ENCODE peak calls at places on chromosomes 4 and X, in six cellular contexts. R is AG04449, V is Karpas-422, H is body of pancreas, P is IMR-90, X is left ventricle myocardium inferior. T is an unnamed sample.

GRCh38 chr4:147840846-147841732 is 109.2 kb downstream of the ARHGAP10 start:
- DNase-seq in R (no peak), V (no peak), H (no peak), P (no peak), X (no peak), T (no peak)

GRCh38 chrX:141815904-141816303 is 22.2 kb upstream of the MAGEC3 start:
- DNase-seq in R (no peak), V (no peak), H (no peak), P (no peak), X (no peak), T (no peak)

GRCh38 chr4:16205298-16206164 is 20.7 kb downstream of the TAPT1 start:
- DNase-seq in R (no peak), V (peak), H (no peak), P (no peak), X (no peak), T (no peak)

GRCh38 chr4:180840142-180840541 is 1403.1 kb upstream of the TENM3 start:
- DNase-seq in R (no peak), V (no peak), H (no peak), P (no peak), X (no peak), T (no peak)

GRCh38 chr4:3293410-3294391 is 880 bp downstream of the RGS12 start:
- DNase-seq in R (no peak), V (no peak), H (no peak), P (no peak), X (no peak), T (no peak)

GRCh38 chrX:103681443-103681842 is 5.1 kb downstream of the MORF4L2 start:
- DNase-seq in R (no peak), V (no peak), H (no peak), P (no peak), X (no peak), T (no peak)

GRCh38 chr4:73067971-73068394 is 1.5 kb downstream of the COX18 start:
- DNase-seq in R (no peak), V (peak), H (no peak), P (peak), X (no peak), T (no peak)

GRCh38 chr4:143381171-143382118 is 44.8 kb downstream of the GAB1 start:
- DNase-seq in R (peak), V (no peak), H (peak), P (peak), X (peak), T (peak)

GRCh38 chr4:26717332-26717731 is 133.4 kb downstream of the TBC1D19 start:
- DNase-seq in R (no peak), V (no peak), H (no peak), P (peak), X (no peak), T (peak)

GRCh38 chrX:6187256-6187655 is 41.4 kb downstream of the NLGN4X start:
- DNase-seq in R (no peak), V (no peak), H (no peak), P (no peak), X (no peak), T (no peak)

GRCh38 chr4:22203436-22204011 is 255.0 kb upstream of the KCNIP4 start:
- DNase-seq in R (peak), V (no peak), H (no peak), P (no peak), X (no peak), T (no peak)

GRCh38 chr4:99655315-99656081 is 2.1 kb downstream of the C4orf54 start:
- DNase-seq in R (no peak), V (no peak), H (no peak), P (peak), X (peak), T (peak)

GRCh38 chrX:13487731-13488505 is 81.5 kb upstream of the EGFL6 start:
- DNase-seq in R (peak), V (peak), H (peak), P (peak), X (no peak), T (peak)

GRCh38 chrX:97230948-97231347 is 347.2 kb downstream of the RPA4 start:
- DNase-seq in R (no peak), V (no peak), H (no peak), P (no peak), X (no peak), T (no peak)

GRCh38 chr4:48570646-48571220 is 80.7 kb downstream of the ZAR1 start:
- DNase-seq in R (peak), V (no peak), H (no peak), P (peak), X (no peak), T (peak)

GRCh38 chr4:101596786-101597185 is 193.7 kb upstream of the BANK1 start:
- DNase-seq in R (no peak), V (peak), H (no peak), P (no peak), X (no peak), T (no peak)

GRCh38 chr4:127400736-127401346 is 231.9 kb upstream of the INTU start:
- DNase-seq in R (peak), V (peak), H (peak), P (peak), X (peak), T (peak)

GRCh38 chrX:15204130-15204751 is 65.6 kb downstream of the ASB9 start:
- DNase-seq in R (no peak), V (no peak), H (no peak), P (no peak), X (no peak), T (no peak)

GRCh38 chr4:42397256-42397634 is at the start of gene SHISA3:
- DNase-seq in R (no peak), V (no peak), H (no peak), P (no peak), X (peak), T (no peak)

GRCh38 chrX:73390628-73391567 is 56.0 kb upstream of the CDX4 start:
- DNase-seq in R (no peak), V (no peak), H (no peak), P (no peak), X (no peak), T (no peak)

GRCh38 chr4:168587326-168588125 is 90.7 kb downstream of the PALLD start:
- DNase-seq in R (no peak), V (no peak), H (no peak), P (peak), X (peak), T (peak)

GRCh38 chrX:150348365-150348764 is 14.8 kb upstream of the MAMLD1 start:
- DNase-seq in R (no peak), V (no peak), H (no peak), P (no peak), X (no peak), T (no peak)

GRCh38 chr4:36243355-36244256 is 708 bp downstream of the ARAP2 start:
- DNase-seq in R (no peak), V (peak), H (peak), P (peak), X (peak), T (no peak)

GRCh38 chr4:184815046-184815877 is 10.5 kb downstream of the ACSL1 start:
- DNase-seq in R (no peak), V (no peak), H (peak), P (peak), X (peak), T (peak)

GRCh38 chr4:156192033-156192432 is 238.4 kb upstream of the CTSO start:
- DNase-seq in R (no peak), V (no peak), H (no peak), P (no peak), X (no peak), T (no peak)
- H3K4me3 ChIP-seq in R (no peak), V (no peak), H (no peak), P (no peak), X (no peak), T (no peak)

GRCh38 chr4:105741548-105741947 is 33.0 kb downstream of the GSTCD start:
- DNase-seq in R (no peak), V (no peak), H (no peak), P (peak), X (no peak), T (no peak)
- H3K4me3 ChIP-seq in R (no peak), V (no peak), H (no peak), P (no peak), X (no peak), T (no peak)

DNA sequence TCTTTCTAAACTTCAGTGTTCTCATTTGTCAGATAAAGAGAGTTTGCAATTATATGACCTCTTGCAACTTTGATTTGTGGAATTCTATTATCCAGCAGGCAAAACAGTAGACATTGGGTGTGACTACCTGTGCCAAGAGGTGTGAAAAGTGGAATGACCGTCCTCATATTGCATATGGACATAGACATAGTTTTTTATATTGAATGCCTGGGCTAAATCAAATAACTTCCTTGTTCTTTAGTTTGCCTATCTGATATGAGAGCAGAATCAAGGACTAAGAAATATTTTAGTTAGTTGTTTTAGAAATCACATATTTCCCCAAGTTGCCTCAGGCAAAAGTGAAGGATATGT is 117.7 kb upstream of the KLF8 start:
- DNase-seq in R (no peak), V (no peak), H (no peak), P (no peak), X (no peak), T (no peak)
- H3K4me3 ChIP-seq in R (no peak), V (no peak), H (no peak), P (no peak), X (no peak), T (no peak)

DNA sequence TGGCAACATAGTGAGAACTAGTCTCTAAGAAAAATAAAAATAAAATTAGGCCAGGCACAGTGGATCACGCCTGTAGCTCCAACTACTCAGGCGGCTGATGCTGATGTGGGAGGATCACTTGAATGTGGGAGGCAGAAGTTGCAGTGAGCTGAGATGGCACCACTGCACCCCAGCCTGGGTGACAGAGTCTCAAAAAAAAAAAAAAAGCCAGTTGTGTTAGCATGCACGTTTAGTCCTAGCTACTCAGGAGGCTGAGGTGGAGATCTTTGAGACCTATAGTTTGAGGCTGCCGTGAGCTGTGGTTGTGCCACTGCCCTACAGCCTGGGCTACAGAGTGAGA is 2.5 kb downstream of the DCK start:
- DNase-seq in R (no peak), V (peak), H (no peak), P (no peak), X (no peak), T (no peak)
- H3K4me3 ChIP-seq in R (no peak), V (peak), H (no peak), P (no peak), X (peak), T (no peak)